ENCODE peak calls at places on chromosomes 1 and 21, in eight cellular contexts. X is lower lobe of right lung; C is stimulated activated CD8-positive, alpha-beta memory T cell treated with anti-CD3 and anti-CD28 coated beads, Interleukin-15, amount 100 ng/mL, for 1 hour; Q is neural crest cell; S is mesenchymal stem cell; U is activated CD8-positive, alpha-beta T cell treated with anti-CD3 and anti-CD28 coated beads for 36 hours; A is GM19239; H is HTR-8/SVneo. P is an unnamed sample.

GRCh38 chr1:152347116-152347728 is 12.6 kb downstream of the FLG2 start:
- DNase-seq in X (no peak), C (peak; percentile 25), Q (peak; percentile 3), S (peak; percentile 26), U (peak; percentile 63), A (peak; percentile 10), H (peak; percentile 20), P (no peak)

GRCh38 chr1:66450043-66450514 is 83.9 kb upstream of the SGIP1 start:
- DNase-seq in X (no peak), C (no peak), Q (no peak), S (no peak), U (no peak), A (no peak), H (no peak), P (no peak)

GRCh38 chr21:37700641-37701202 is 215.5 kb downstream of the KCNJ6 start:
- DNase-seq in X (no peak), C (no peak), Q (peak; percentile 60), S (peak; percentile 88), U (peak; percentile 7), A (peak; percentile 72), H (peak; percentile 76), P (peak; percentile 89)

GRCh38 chr1:154403983-154404382 is 1.2 kb upstream of the IL6R start:
- DNase-seq in X (no peak), C (no peak), Q (no peak), S (no peak), U (no peak), A (no peak), H (no peak), P (no peak)

GRCh38 chr1:93599479-93599878 is 82.2 kb downstream of the BCAR3 start:
- DNase-seq in X (no peak), C (no peak), Q (no peak), S (no peak), U (no peak), A (no peak), H (no peak), P (no peak)

GRCh38 chr21:35234725-35235124 is 185.6 kb upstream of the RUNX1 start:
- DNase-seq in X (no peak), C (no peak), Q (no peak), S (peak; percentile 36), U (no peak), A (no peak), H (no peak), P (no peak)

GRCh38 chr21:42047821-42048613 is 23.1 kb upstream of the UMODL1 start:
- DNase-seq in X (no peak), C (no peak), Q (no peak), S (peak; percentile 99), U (no peak), A (no peak), H (peak; percentile 47), P (peak; percentile 97)

GRCh38 chr1:90488451-90488850 is 228.7 kb downstream of the BARHL2 start:
- DNase-seq in X (no peak), C (no peak), Q (no peak), S (peak; percentile 29), U (no peak), A (no peak), H (no peak), P (no peak)

GRCh38 chr1:244552336-244552735 is 91.3 kb downstream of the CATSPERE start:
- DNase-seq in X (no peak), C (no peak), Q (no peak), S (no peak), U (no peak), A (no peak), H (peak; percentile 27), P (no peak)

GRCh38 chr1:203589201-203589600 is 37.4 kb upstream of the ATP2B4 start:
- DNase-seq in X (no peak), C (no peak), Q (no peak), S (no peak), U (no peak), A (no peak), H (no peak), P (no peak)

GRCh38 chr1:176206006-176206960 is 803 bp downstream of the COP1 start:
- DNase-seq in X (peak; percentile 63), C (no peak), Q (no peak), S (peak; percentile 70), U (peak; percentile 62), A (no peak), H (peak; percentile 41), P (peak; percentile 22)

GRCh38 chr1:40185951-40186864 is 25.0 kb downstream of the RLF start:
- DNase-seq in X (no peak), C (no peak), Q (no peak), S (peak; percentile 47), U (peak; percentile 86), A (peak; percentile 32), H (no peak), P (no peak)

GRCh38 chr1:107496002-107496401 is 355.2 kb downstream of the NTNG1 start:
- DNase-seq in X (no peak), C (no peak), Q (no peak), S (no peak), U (no peak), A (no peak), H (no peak), P (no peak)

GRCh38 chr1:94310570-94311270 is 73.3 kb upstream of the ARHGAP29 start:
- DNase-seq in X (no peak), C (no peak), Q (no peak), S (no peak), U (no peak), A (no peak), H (no peak), P (no peak)

GRCh38 chr21:44518684-44519083 is 21.3 kb downstream of the KRTAP10-1 start:
- DNase-seq in X (no peak), C (no peak), Q (no peak), S (no peak), U (no peak), A (no peak), H (no peak), P (no peak)

GRCh38 chr1:81876901-81877750 is 76.4 kb downstream of the ADGRL2 start:
- DNase-seq in X (no peak), C (no peak), Q (no peak), S (peak; percentile 57), U (no peak), A (no peak), H (no peak), P (peak; percentile 17)

GRCh38 chr1:186429017-186429416 is 31.9 kb downstream of the PDC start:
- DNase-seq in X (no peak), C (no peak), Q (no peak), S (no peak), U (no peak), A (no peak), H (no peak), P (no peak)

GRCh38 chr1:30730351-30731108 is 7.1 kb upstream of the MATN1 start:
- DNase-seq in X (no peak), C (no peak), Q (peak; percentile 31), S (no peak), U (no peak), A (no peak), H (no peak), P (no peak)

GRCh38 chr1:203282720-203283542 is 22.4 kb upstream of the BTG2 start:
- DNase-seq in X (no peak), C (no peak), Q (no peak), S (no peak), U (no peak), A (no peak), H (no peak), P (no peak)

GRCh38 chr1:28078680-28079626 is 9.5 kb downstream of the EYA3 start:
- DNase-seq in X (no peak), C (no peak), Q (no peak), S (peak; percentile 55), U (no peak), A (no peak), H (no peak), P (no peak)

GRCh38 chr21:43349644-43350043 is 77.3 kb downstream of the SIK1 start:
- DNase-seq in X (no peak), C (no peak), Q (no peak), S (no peak), U (no peak), A (no peak), H (no peak), P (no peak)

GRCh38 chr1:208639382-208639781 is 395.2 kb upstream of the PLXNA2 start:
- DNase-seq in X (no peak), C (no peak), Q (no peak), S (no peak), U (no peak), A (no peak), H (no peak), P (no peak)

GRCh38 chr1:229024528-229025119 is 246.3 kb upstream of the RAB4A start:
- DNase-seq in X (no peak), C (no peak), Q (no peak), S (peak; percentile 93), U (peak; percentile 24), A (no peak), H (peak; percentile 91), P (peak; percentile 77)

GRCh38 chr1:151511636-151512215 is 539 bp downstream of the CGN start:
- DNase-seq in X (peak; percentile 64), C (no peak), Q (peak; percentile 45), S (peak; percentile 51), U (peak; percentile 40), A (no peak), H (no peak), P (peak; percentile 68)

GRCh38 chr1:45945426-45945825 is 142.0 kb downstream of the MAST2 start:
- DNase-seq in X (no peak), C (no peak), Q (no peak), S (peak; percentile 11), U (no peak), A (no peak), H (no peak), P (no peak)

GRCh38 chr1:203136409-203137042 is 9.0 kb downstream of the ADORA1 start:
- DNase-seq in X (no peak), C (no peak), Q (no peak), S (no peak), U (no peak), A (no peak), H (no peak), P (no peak)

GRCh38 chr1:7531562-7532340 is 239.3 kb upstream of the VAMP3 start:
- DNase-seq in X (no peak), C (no peak), Q (no peak), S (no peak), U (no peak), A (no peak), H (no peak), P (no peak)

GRCh38 chr1:194361374-194362131 is 1175.1 kb upstream of the B3GALT2 start:
- DNase-seq in X (no peak), C (no peak), Q (no peak), S (no peak), U (no peak), A (no peak), H (no peak), P (no peak)

GRCh38 chr1:56045062-56045461 is 534.3 kb downstream of the PLPP3 start:
- DNase-seq in X (no peak), C (no peak), Q (no peak), S (no peak), U (no peak), A (no peak), H (no peak), P (no peak)

GRCh38 chr1:203512830-203513578 is 19.1 kb downstream of the OPTC start:
- DNase-seq in X (no peak), C (no peak), Q (no peak), S (peak; percentile 98), U (peak; percentile 77), A (no peak), H (peak; percentile 91), P (peak; percentile 94)

GRCh38 chr1:176691251-176692228 is 228.6 kb downstream of the PAPPA2 start:
- DNase-seq in X (no peak), C (no peak), Q (peak; percentile 10), S (peak; percentile 48), U (peak; percentile 17), A (peak; percentile 12), H (peak; percentile 9), P (peak; percentile 15)

GRCh38 chr1:163162281-163162937 is 40.3 kb downstream of the RGS5 start:
- DNase-seq in X (no peak), C (no peak), Q (no peak), S (no peak), U (no peak), A (no peak), H (no peak), P (no peak)